ENCODE peak calls at places on chromosomes 12 and 14, in four cellular contexts. J, U, Y and I are unnamed samples.

GRCh38 chr12:124109760-124110159 is 136.7 kb downstream of the ZNF664 start:
- DNase-seq in J (peak; percentile 86), U (no peak), Y (peak; percentile 49), I (peak; percentile 82)

GRCh38 chr14:24198845-24199524 is 3.7 kb upstream of the TM9SF1 start:
- DNase-seq in J (no peak), U (no peak), Y (no peak), I (no peak)

GRCh38 chr12:84741727-84742126 is 170.9 kb downstream of the SLC6A15 start:
- DNase-seq in J (no peak), U (no peak), Y (no peak), I (no peak)

GRCh38 chr12:49880756-49881390 is 22.8 kb downstream of the FAIM2 start:
- DNase-seq in J (no peak), U (no peak), Y (no peak), I (no peak)

GRCh38 chr12:19093218-19093617 is 36.3 kb upstream of the PLEKHA5 start:
- DNase-seq in J (no peak), U (no peak), Y (no peak), I (no peak)

GRCh38 chr12:120100630-120101029 is 15.9 kb downstream of the RAB35 start:
- DNase-seq in J (no peak), U (no peak), Y (no peak), I (no peak)

GRCh38 chr12:10721654-10722501 is 1.2 kb downstream of the YBX3 start:
- DNase-seq in J (peak; percentile 47), U (peak; percentile 44), Y (peak; percentile 81), I (peak; percentile 49)

GRCh38 chr14:102146423-102146822 is 6.7 kb downstream of the WDR20 start:
- DNase-seq in J (no peak), U (no peak), Y (no peak), I (no peak)

GRCh38 chr12:4031703-4032291 is 158.6 kb upstream of the PARP11 start:
- DNase-seq in J (no peak), U (no peak), Y (no peak), I (no peak)

GRCh38 chr14:83870556-83870955 is 1659.4 kb upstream of the FLRT2 start:
- DNase-seq in J (no peak), U (no peak), Y (no peak), I (no peak)

GRCh38 chr12:103986823-103987222 is 21.2 kb downstream of the TDG start:
- DNase-seq in J (no peak), U (no peak), Y (no peak), I (no peak)

GRCh38 chr12:33649992-33650391 is 210.4 kb upstream of the SYT10 start:
- DNase-seq in J (no peak), U (no peak), Y (no peak), I (no peak)
- TF ChIP-seq JUND in J (no peak), U (no peak), Y (no peak), I (no peak)

GRCh38 chr12:132429932-132430643 is 59.9 kb upstream of the FBRSL1 start:
- DNase-seq in J (peak; percentile 49), U (peak; percentile 61), Y (peak; percentile 41), I (no peak)
- TF ChIP-seq JUND in J (no peak), U (no peak), Y (no peak), I (no peak)

DNA sequence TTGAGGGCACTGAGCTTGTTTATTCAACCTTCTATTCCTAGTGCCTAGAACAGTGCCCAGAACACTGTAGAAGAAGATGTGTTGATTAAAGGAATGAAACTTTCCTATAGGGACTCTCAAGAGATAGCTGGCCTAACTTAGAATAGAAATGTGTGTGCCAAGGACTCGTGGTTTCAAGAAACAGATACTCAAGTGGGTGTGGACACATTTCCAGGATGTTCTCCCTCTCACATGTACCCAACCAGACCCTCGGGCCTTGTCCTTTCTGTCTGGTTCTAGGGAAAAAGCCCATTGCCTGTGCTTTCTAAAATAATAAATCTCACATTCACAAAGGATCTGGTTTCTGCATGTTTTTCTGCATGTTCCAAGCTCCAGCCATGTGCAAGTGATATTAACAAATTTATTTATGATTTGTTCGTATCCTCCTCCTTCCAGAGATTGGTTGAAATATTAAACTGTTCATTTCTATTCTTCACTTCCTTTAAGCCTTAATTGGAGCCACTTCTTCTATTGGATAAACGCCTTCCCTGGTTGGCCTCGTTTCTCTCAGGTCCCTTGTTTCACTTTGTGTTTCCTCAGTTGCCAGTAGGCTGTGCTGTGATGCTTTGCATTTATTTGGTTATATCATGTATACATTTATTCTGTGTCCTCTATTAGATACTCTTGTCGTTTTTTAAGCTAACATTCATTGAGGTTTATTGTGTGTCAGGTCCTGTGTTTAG is 89.8 kb downstream of the CRADD start:
- DNase-seq in J (no peak), U (no peak), Y (no peak), I (peak; percentile 74)
- TF ChIP-seq JUND in J (no peak), U (no peak), Y (no peak), I (no peak)

DNA sequence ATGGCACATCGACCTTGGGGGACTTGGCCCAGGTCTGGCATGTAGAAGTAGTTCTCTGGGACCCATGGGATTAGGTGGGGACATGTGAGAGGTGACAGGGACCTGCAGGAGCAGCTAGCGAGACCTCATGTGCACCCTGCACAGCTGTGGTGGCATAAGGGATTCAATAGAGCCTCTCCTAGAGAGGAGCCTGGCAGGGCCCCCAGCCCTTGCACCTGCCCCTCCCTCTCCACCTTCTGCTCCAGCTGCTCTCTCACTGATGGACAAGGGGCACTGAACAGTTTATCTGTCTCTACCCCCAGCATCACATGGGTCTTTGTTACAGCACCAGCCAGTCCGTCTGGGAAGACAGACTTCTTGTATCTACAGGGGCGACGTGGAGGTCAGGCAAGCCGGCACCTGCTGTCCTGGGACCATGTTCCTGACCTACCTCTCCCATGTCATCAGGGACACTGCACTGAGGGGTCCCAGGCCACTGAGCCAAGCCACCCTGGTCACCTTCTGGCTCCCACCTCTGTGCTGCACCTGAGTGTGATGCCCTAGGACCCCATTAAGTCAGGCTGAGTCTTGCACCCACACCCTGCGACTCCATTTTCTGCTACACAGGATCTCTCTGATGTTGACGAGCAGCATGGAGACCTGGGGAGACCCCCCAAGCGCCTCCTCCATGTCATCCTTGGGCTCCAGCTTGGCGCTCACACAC is 32.6 kb downstream of the DDX11 start:
- DNase-seq in J (no peak), U (no peak), Y (no peak), I (no peak)
- TF ChIP-seq JUND in J (no peak), U (no peak), Y (no peak), I (no peak)

GRCh38 chr12:26711569-26711968 is 121.4 kb downstream of the ITPR2 start:
- DNase-seq in J (no peak), U (no peak), Y (no peak), I (no peak)
- TF ChIP-seq JUND in J (no peak), U (no peak), Y (no peak), I (no peak)

GRCh38 chr14:74238974-74239847 is at the start of gene VSX2:
- DNase-seq in J (no peak), U (peak; percentile 74), Y (no peak), I (no peak)
- TF ChIP-seq JUND in J (no peak), U (no peak), Y (no peak), I (no peak)

DNA sequence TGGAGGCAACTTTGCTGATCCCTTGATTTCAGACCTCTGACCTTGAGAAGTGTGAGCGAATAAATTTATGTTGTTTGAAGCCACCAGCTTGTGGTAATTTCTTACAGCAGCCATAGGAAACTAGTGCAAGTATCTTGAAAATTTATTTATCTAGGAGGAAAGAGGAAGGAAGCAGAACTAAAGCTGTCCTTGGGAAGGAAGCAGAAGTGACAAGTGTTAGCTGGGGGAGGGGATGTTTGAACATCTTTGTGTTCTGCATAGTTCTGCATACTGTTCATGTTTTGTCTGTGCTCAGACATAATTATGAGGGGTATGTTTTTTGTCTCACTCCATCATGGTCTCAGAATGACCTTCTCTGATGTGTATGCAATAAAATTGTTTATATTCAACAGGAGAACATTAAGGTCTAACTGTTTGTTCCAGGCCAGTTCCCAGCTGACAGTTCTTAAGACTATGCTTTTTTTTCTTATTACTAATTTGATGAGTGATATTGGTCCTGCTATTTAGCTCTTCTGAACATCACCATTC is 606.5 kb downstream of the GALC start:
- DNase-seq in J (no peak), U (no peak), Y (no peak), I (no peak)
- TF ChIP-seq JUND in J (no peak), U (no peak), Y (no peak), I (no peak)

GRCh38 chr12:95215925-95216324 is 1.3 kb downstream of the FGD6 start:
- DNase-seq in J (peak; percentile 54), U (no peak), Y (no peak), I (no peak)
- TF ChIP-seq JUND in J (no peak), U (no peak), Y (no peak), I (no peak)